ENCODE peak calls at places on chromosomes 6 and 20, in nine cellular contexts. M is PC-3; K is CD4-positive, alpha-beta T cell; L is AG09319; W is astrocyte; U is astrocyte of the spinal cord; T is pancreas; D is epithelial cell of esophagus; B is OCI-LY7. C is an unnamed sample.

GRCh38 chr20:51331466-51331865 is 211.1 kb downstream of the NFATC2 start:
- DNase-seq in M (no peak), K (no peak), L (no peak), W (peak; percentile 97), U (peak; percentile 89), T (no peak), D (peak; percentile 60), B (no peak), C (no peak)

GRCh38 chr6:5566718-5567117 is 305.4 kb downstream of the FARS2 start:
- DNase-seq in M (no peak), K (no peak), L (no peak), W (no peak), U (no peak), T (no peak), D (no peak), B (no peak), C (no peak)

GRCh38 chr6:170062904-170063220 is 228.0 kb downstream of the DLL1 start:
- DNase-seq in M (no peak), K (no peak), L (no peak), W (no peak), U (no peak), T (no peak), D (no peak), B (no peak), C (no peak)

GRCh38 chr6:7535498-7535897 is 6.0 kb upstream of the DSP start:
- DNase-seq in M (peak; percentile 45), K (no peak), L (no peak), W (peak; percentile 42), U (peak; percentile 11), T (no peak), D (peak; percentile 71), B (no peak), C (no peak)

GRCh38 chr20:18055261-18055660 is 2.5 kb downstream of the OVOL2 start:
- DNase-seq in M (no peak), K (no peak), L (no peak), W (no peak), U (no peak), T (no peak), D (no peak), B (no peak), C (no peak)

GRCh38 chr20:56440346-56441007 is 27.9 kb upstream of the RTF2 start:
- DNase-seq in M (no peak), K (peak; percentile 30), L (no peak), W (peak; percentile 27), U (peak; percentile 48), T (no peak), D (no peak), B (no peak), C (peak; percentile 58)

GRCh38 chr6:75117701-75118100 is 88.2 kb downstream of the COL12A1 start:
- DNase-seq in M (no peak), K (no peak), L (no peak), W (peak; percentile 45), U (peak; percentile 29), T (no peak), D (no peak), B (no peak), C (no peak)

GRCh38 chr6:90818163-90818562 is 231.3 kb upstream of the MAP3K7 start:
- DNase-seq in M (no peak), K (no peak), L (no peak), W (no peak), U (no peak), T (no peak), D (peak; percentile 4), B (no peak), C (no peak)

GRCh38 chr20:16914277-16914676 is 166.1 kb downstream of the OTOR start:
- DNase-seq in M (no peak), K (no peak), L (no peak), W (no peak), U (no peak), T (no peak), D (no peak), B (no peak), C (no peak)

GRCh38 chr20:44785768-44786167 is 24.6 kb downstream of the RIMS4 start:
- DNase-seq in M (peak; percentile 34), K (no peak), L (no peak), W (no peak), U (no peak), T (no peak), D (peak; percentile 25), B (no peak), C (no peak)

GRCh38 chr6:11830105-11830504 is 51.5 kb upstream of the ADTRP start:
- DNase-seq in M (no peak), K (no peak), L (no peak), W (no peak), U (no peak), T (no peak), D (no peak), B (no peak), C (no peak)

GRCh38 chr6:7047966-7048365 is 59.8 kb upstream of the RREB1 start:
- DNase-seq in M (peak; percentile 55), K (no peak), L (no peak), W (no peak), U (no peak), T (no peak), D (peak; percentile 24), B (no peak), C (no peak)

GRCh38 chr6:28758046-28758817 is 165.6 kb downstream of the TRIM27 start:
- DNase-seq in M (peak; percentile 69), K (no peak), L (peak; percentile 55), W (peak; percentile 22), U (peak; percentile 62), T (no peak), D (peak; percentile 86), B (peak; percentile 43), C (no peak)

GRCh38 chr20:32898721-32899120 is 40.0 kb downstream of the EFCAB8 start:
- DNase-seq in M (no peak), K (no peak), L (peak; percentile 44), W (peak; percentile 49), U (no peak), T (no peak), D (no peak), B (no peak), C (no peak)

GRCh38 chr6:62652692-62653328 is 366.8 kb upstream of the KHDRBS2 start:
- DNase-seq in M (no peak), K (no peak), L (no peak), W (peak; percentile 9), U (peak; percentile 14), T (no peak), D (peak; percentile 35), B (peak; percentile 45), C (no peak)

GRCh38 chr20:12053348-12053747 is 135.7 kb downstream of the BTBD3 start:
- DNase-seq in M (peak; percentile 69), K (no peak), L (no peak), W (peak; percentile 83), U (peak; percentile 79), T (no peak), D (peak; percentile 62), B (peak; percentile 0), C (no peak)

GRCh38 chr6:145091102-145091826 is 644.1 kb downstream of the EPM2A start:
- DNase-seq in M (no peak), K (no peak), L (no peak), W (no peak), U (no peak), T (no peak), D (no peak), B (no peak), C (no peak)

GRCh38 chr6:162153120-162153519 is 574.4 kb downstream of the PRKN start:
- DNase-seq in M (no peak), K (no peak), L (no peak), W (no peak), U (no peak), T (no peak), D (no peak), B (no peak), C (no peak)

GRCh38 chr20:36929290-36929689 is 22.2 kb downstream of the SAMHD1 start:
- DNase-seq in M (no peak), K (no peak), L (no peak), W (no peak), U (no peak), T (no peak), D (peak; percentile 26), B (no peak), C (no peak)

GRCh38 chr20:15446373-15446772 is 1109.0 kb upstream of the FLRT3 start:
- DNase-seq in M (peak; percentile 22), K (no peak), L (no peak), W (no peak), U (peak; percentile 0), T (peak; percentile 43), D (peak; percentile 47), B (no peak), C (no peak)

GRCh38 chr20:24149175-24149574 is 160.6 kb upstream of the GGTLC1 start:
- DNase-seq in M (peak; percentile 58), K (no peak), L (no peak), W (no peak), U (no peak), T (no peak), D (peak; percentile 16), B (no peak), C (no peak)

GRCh38 chr20:31567380-31567720 is 37.7 kb upstream of the ID1 start:
- DNase-seq in M (no peak), K (no peak), L (no peak), W (no peak), U (no peak), T (no peak), D (no peak), B (no peak), C (no peak)
- TF ChIP-seq CTCF in M (no peak), K (no peak), L (no peak), W (no peak), U (no peak), T (no peak), D (no peak), B (no peak), C (no peak)

DNA sequence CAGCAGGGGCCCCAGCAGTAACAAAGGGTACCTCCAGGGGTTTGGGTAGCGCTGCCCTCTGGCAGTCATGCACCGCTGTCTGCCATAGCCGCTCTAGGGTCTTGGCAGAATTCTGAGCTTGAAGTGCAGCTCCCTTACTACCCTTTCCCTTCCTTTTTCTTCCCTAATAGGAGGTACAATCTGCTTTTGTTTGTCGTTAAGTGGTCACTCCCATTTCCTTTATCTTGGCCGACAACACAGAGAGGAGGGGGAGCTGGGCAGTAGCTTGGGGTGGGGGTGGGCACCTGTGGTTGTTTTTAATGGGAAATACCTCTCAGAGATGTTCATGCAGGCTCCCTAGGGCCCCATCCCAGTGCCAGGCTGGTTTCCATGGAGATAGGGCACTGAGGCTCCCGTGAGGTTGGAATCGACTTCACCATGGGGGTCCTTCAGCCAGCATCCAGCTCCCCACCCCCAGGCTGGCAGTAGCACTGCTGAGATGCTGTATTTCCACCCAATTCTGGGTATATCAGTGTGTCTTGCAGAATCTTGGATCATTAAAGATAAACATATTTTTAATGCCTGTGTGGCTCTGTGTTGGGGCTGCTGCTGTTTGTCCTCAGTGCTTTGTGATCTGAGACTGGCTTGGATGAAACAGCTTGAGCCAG is 18.6 kb downstream of the CCDC167 start:
- DNase-seq in M (no peak), K (no peak), L (no peak), W (no peak), U (no peak), T (no peak), D (no peak), B (no peak), C (no peak)
- TF ChIP-seq CTCF in M (no peak), K (no peak), L (no peak), W (no peak), U (no peak), T (no peak), D (no peak), B (no peak), C (no peak)

GRCh38 chr20:31869942-31870702 is at the start of the genes DUSP15 and TTLL9:
- DNase-seq in M (no peak), K (no peak), L (no peak), W (no peak), U (no peak), T (peak; percentile 81), D (no peak), B (no peak), C (no peak)
- TF ChIP-seq CTCF in M (no peak), K (no peak), L (no peak), W (no peak), U (no peak), T (no peak), D (no peak), B (no peak), C (no peak)

GRCh38 chr6:14286634-14287428 is 169.3 kb downstream of the CD83 start:
- DNase-seq in M (peak; percentile 10), K (no peak), L (no peak), W (no peak), U (no peak), T (no peak), D (no peak), B (no peak), C (no peak)
- TF ChIP-seq CTCF in M (no peak), K (no peak), L (no peak), W (no peak), U (no peak), T (no peak), D (no peak), B (no peak), C (no peak)

C was measured in natural killer cell.